ENCODE peak calls at places on chromosome X, in nine cellular contexts. One of them, this sample, is unnamed.
A peak's percentile ranks its signal among the peaks of the same experiment; 100 is the strongest.

GRCh38 chrX:130426531-130426930 is 24.7 kb downstream of the RBMX2 start:
- DNase-seq in coronary artery: no peak
- DNase-seq in stomach: no peak
- DNase-seq in right cardiac atrium: no peak
- DNase-seq in tibial nerve: no peak
- DNase-seq in Karpas-422: peak; percentile 24
- DNase-seq in endodermal cell: no peak
- DNase-seq in SJSA1: no peak
- DNase-seq in IMR-90: no peak
- DNase-seq in this sample: no peak

GRCh38 chrX:85963736-85964135 is 83.6 kb downstream of the CHM start:
- DNase-seq in coronary artery: no peak
- DNase-seq in stomach: no peak
- DNase-seq in right cardiac atrium: no peak
- DNase-seq in tibial nerve: no peak
- DNase-seq in Karpas-422: no peak
- DNase-seq in endodermal cell: peak; percentile 54
- DNase-seq in SJSA1: no peak
- DNase-seq in IMR-90: peak; percentile 96
- DNase-seq in this sample: no peak

GRCh38 chrX:13985697-13986435 is 43.8 kb downstream of the GEMIN8 start:
- DNase-seq in coronary artery: no peak
- DNase-seq in stomach: no peak
- DNase-seq in right cardiac atrium: no peak
- DNase-seq in tibial nerve: no peak
- DNase-seq in Karpas-422: no peak
- DNase-seq in endodermal cell: no peak
- DNase-seq in SJSA1: no peak
- DNase-seq in IMR-90: no peak
- DNase-seq in this sample: no peak

GRCh38 chrX:47218920-47219815 is 687 bp downstream of the CDK16 start:
- DNase-seq in coronary artery: no peak
- DNase-seq in stomach: no peak
- DNase-seq in right cardiac atrium: peak; percentile 82
- DNase-seq in tibial nerve: no peak
- DNase-seq in Karpas-422: peak; percentile 80
- DNase-seq in endodermal cell: peak; percentile 77
- DNase-seq in SJSA1: no peak
- DNase-seq in IMR-90: no peak
- DNase-seq in this sample: peak; percentile 70

GRCh38 chrX:85499400-85499799 is 119.9 kb upstream of the POF1B start:
- DNase-seq in coronary artery: no peak
- DNase-seq in stomach: no peak
- DNase-seq in right cardiac atrium: no peak
- DNase-seq in tibial nerve: no peak
- DNase-seq in Karpas-422: no peak
- DNase-seq in endodermal cell: no peak
- DNase-seq in SJSA1: no peak
- DNase-seq in IMR-90: no peak
- DNase-seq in this sample: no peak

GRCh38 chrX:35696760-35697234 is 101.3 kb upstream of the MAGEB16 start:
- DNase-seq in coronary artery: no peak
- DNase-seq in stomach: no peak
- DNase-seq in right cardiac atrium: no peak
- DNase-seq in tibial nerve: no peak
- DNase-seq in Karpas-422: no peak
- DNase-seq in endodermal cell: no peak
- DNase-seq in SJSA1: no peak
- DNase-seq in IMR-90: no peak
- DNase-seq in this sample: no peak

GRCh38 chrX:121496966-121497365 is 449.6 kb downstream of the GLUD2 start:
- DNase-seq in coronary artery: no peak
- DNase-seq in stomach: no peak
- DNase-seq in right cardiac atrium: no peak
- DNase-seq in tibial nerve: no peak
- DNase-seq in Karpas-422: no peak
- DNase-seq in endodermal cell: no peak
- DNase-seq in SJSA1: no peak
- DNase-seq in IMR-90: no peak
- DNase-seq in this sample: no peak

GRCh38 chrX:13250831-13251612 is 68.8 kb downstream of the ATXN3L start:
- DNase-seq in coronary artery: no peak
- DNase-seq in stomach: no peak
- DNase-seq in right cardiac atrium: no peak
- DNase-seq in tibial nerve: no peak
- DNase-seq in Karpas-422: no peak
- DNase-seq in endodermal cell: no peak
- DNase-seq in SJSA1: no peak
- DNase-seq in IMR-90: peak; percentile 94
- DNase-seq in this sample: no peak

DNA sequence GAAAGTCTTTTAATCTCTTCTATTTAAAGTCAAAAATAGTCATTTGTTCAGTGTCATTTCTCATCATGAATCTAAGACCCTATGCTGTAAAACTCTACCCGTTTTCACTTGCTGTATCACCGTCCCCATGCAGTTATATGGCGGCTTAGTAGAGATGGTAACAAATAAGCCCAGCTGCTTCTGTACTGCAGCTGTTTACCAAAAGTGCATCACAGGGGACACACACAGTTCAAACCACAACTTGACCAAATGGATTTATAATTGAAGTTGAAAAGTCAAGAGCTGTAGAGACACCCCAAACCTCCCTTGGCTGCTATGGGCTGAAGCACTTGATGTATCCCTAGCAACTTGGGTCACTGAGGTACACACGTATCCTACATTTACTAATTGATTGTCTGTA is 219.0 kb upstream of the FGF13 start:
- DNase-seq in coronary artery: no peak
- DNase-seq in stomach: no peak
- DNase-seq in right cardiac atrium: no peak
- DNase-seq in tibial nerve: no peak
- DNase-seq in Karpas-422: no peak
- DNase-seq in endodermal cell: no peak
- DNase-seq in SJSA1: no peak
- DNase-seq in IMR-90: no peak
- DNase-seq in this sample: no peak
- H3K27ac ChIP-seq in coronary artery: no peak overlapping the region
- H3K27ac ChIP-seq in stomach: no peak overlapping the region
- H3K27ac ChIP-seq in right cardiac atrium: no peak overlapping the region
- H3K27ac ChIP-seq in tibial nerve: no peak overlapping the region
- H3K27ac ChIP-seq in Karpas-422: no peak overlapping the region
- H3K27ac ChIP-seq in endodermal cell: no peak overlapping the region
- H3K27ac ChIP-seq in SJSA1: no peak overlapping the region
- H3K27ac ChIP-seq in IMR-90: no peak overlapping the region
- H3K27ac ChIP-seq in this sample: no peak overlapping the region

GRCh38 chrX:70166601-70167590 is 10.4 kb upstream of the DGAT2L6 start:
- DNase-seq in coronary artery: no peak
- DNase-seq in stomach: no peak
- DNase-seq in right cardiac atrium: no peak
- DNase-seq in tibial nerve: no peak
- DNase-seq in Karpas-422: no peak
- DNase-seq in endodermal cell: no peak
- DNase-seq in SJSA1: peak; percentile 73
- DNase-seq in IMR-90: peak; percentile 83
- DNase-seq in this sample: no peak
- H3K4me3 ChIP-seq in coronary artery: no peak overlapping the region
- H3K4me3 ChIP-seq in stomach: no peak overlapping the region
- H3K4me3 ChIP-seq in right cardiac atrium: no peak overlapping the region
- H3K4me3 ChIP-seq in tibial nerve: no peak overlapping the region
- H3K4me3 ChIP-seq in Karpas-422: no peak overlapping the region
- H3K4me3 ChIP-seq in endodermal cell: no peak overlapping the region
- H3K4me3 ChIP-seq in SJSA1: no peak overlapping the region
- H3K4me3 ChIP-seq in IMR-90: no peak overlapping the region
- H3K4me3 ChIP-seq in this sample: no peak overlapping the region

GRCh38 chrX:1596676-1597344 is 5.4 kb downstream of the AKAP17A start:
- DNase-seq in coronary artery: no peak
- DNase-seq in stomach: peak; percentile 11
- DNase-seq in right cardiac atrium: no peak
- DNase-seq in tibial nerve: peak; percentile 3
- DNase-seq in Karpas-422: no peak
- DNase-seq in endodermal cell: peak; percentile 30
- DNase-seq in SJSA1: no peak
- DNase-seq in IMR-90: no peak
- DNase-seq in this sample: no peak

GRCh38 chrX:1595711-1596060 is 4.3 kb downstream of the AKAP17A start:
- DNase-seq in coronary artery: no peak
- DNase-seq in stomach: peak; percentile 3
- DNase-seq in right cardiac atrium: no peak
- DNase-seq in tibial nerve: no peak
- DNase-seq in Karpas-422: no peak
- DNase-seq in endodermal cell: peak; percentile 39
- DNase-seq in SJSA1: no peak
- DNase-seq in IMR-90: no peak
- DNase-seq in this sample: no peak

GRCh38 chrX:1598021-1598875 is 6.8 kb downstream of the AKAP17A start:
- DNase-seq in coronary artery: no peak
- DNase-seq in stomach: peak; percentile 22
- DNase-seq in right cardiac atrium: peak; percentile 60
- DNase-seq in tibial nerve: peak; percentile 11
- DNase-seq in Karpas-422: no peak
- DNase-seq in endodermal cell: peak; percentile 33
- DNase-seq in SJSA1: peak; percentile 42
- DNase-seq in IMR-90: no peak
- DNase-seq in this sample: no peak

GRCh38 chrX:1598876-1599790 is 7.7 kb downstream of the AKAP17A start:
- DNase-seq in coronary artery: no peak
- DNase-seq in stomach: no peak
- DNase-seq in right cardiac atrium: no peak
- DNase-seq in tibial nerve: peak; percentile 5
- DNase-seq in Karpas-422: no peak
- DNase-seq in endodermal cell: peak; percentile 24
- DNase-seq in SJSA1: peak; percentile 30
- DNase-seq in IMR-90: no peak
- DNase-seq in this sample: no peak

GRCh38 chrX:1597345-1598020 is 6.1 kb downstream of the AKAP17A start:
- DNase-seq in coronary artery: no peak
- DNase-seq in stomach: peak; percentile 22
- DNase-seq in right cardiac atrium: no peak
- DNase-seq in tibial nerve: peak; percentile 10
- DNase-seq in Karpas-422: no peak
- DNase-seq in endodermal cell: peak; percentile 31
- DNase-seq in SJSA1: peak; percentile 26
- DNase-seq in IMR-90: no peak
- DNase-seq in this sample: no peak
- H3K27ac ChIP-seq in coronary artery: no peak overlapping the region
- H3K27ac ChIP-seq in stomach: no peak overlapping the region
- H3K27ac ChIP-seq in right cardiac atrium: no peak overlapping the region
- H3K27ac ChIP-seq in tibial nerve: no peak overlapping the region
- H3K27ac ChIP-seq in Karpas-422: no peak overlapping the region
- H3K27ac ChIP-seq in endodermal cell: no peak overlapping the region
- H3K27ac ChIP-seq in SJSA1: no peak overlapping the region
- H3K27ac ChIP-seq in IMR-90: no peak overlapping the region
- H3K27ac ChIP-seq in this sample: no peak overlapping the region

DNA sequence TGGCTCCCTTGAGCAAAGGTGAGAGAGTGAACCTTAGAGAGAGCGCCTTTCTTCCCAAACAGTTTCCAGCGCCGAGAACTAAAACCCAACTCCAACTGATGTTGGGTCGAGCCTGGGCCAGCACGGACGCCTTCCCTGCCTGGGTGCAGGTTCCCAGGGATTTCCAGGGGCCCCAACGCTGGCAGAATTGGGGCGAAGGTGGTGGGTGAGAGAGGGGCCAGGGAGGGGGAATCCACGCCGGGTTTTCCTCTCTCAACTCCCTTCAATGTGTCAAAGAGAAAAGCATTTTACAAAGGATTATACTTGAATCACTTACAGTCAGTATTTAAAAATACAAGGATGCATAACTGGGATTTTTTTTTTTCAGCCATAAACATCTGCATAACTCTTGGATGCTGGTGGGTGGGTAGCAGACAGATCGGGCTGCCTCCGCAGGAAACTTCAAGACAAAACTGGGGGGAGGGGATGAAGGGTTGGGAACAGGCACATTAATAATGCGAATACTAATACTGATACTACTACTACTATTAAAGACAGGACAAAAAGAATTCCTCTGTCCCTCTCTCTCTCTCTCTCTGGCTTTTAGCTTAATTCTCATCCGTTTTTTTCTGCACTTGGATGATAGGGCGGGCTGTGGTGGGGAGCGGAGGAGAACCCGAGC is 1.3 kb upstream of the ARX start:
- DNase-seq in coronary artery: no peak
- DNase-seq in stomach: no peak
- DNase-seq in right cardiac atrium: no peak
- DNase-seq in tibial nerve: no peak
- DNase-seq in Karpas-422: no peak
- DNase-seq in endodermal cell: peak; percentile 74
- DNase-seq in SJSA1: no peak
- DNase-seq in IMR-90: no peak
- DNase-seq in this sample: no peak
- H3K4me3 ChIP-seq in coronary artery: no peak overlapping the region
- H3K4me3 ChIP-seq in stomach: no peak overlapping the region
- H3K4me3 ChIP-seq in right cardiac atrium: no peak overlapping the region
- H3K4me3 ChIP-seq in tibial nerve: no peak overlapping the region
- H3K4me3 ChIP-seq in Karpas-422: no peak overlapping the region
- H3K4me3 ChIP-seq in endodermal cell: no peak overlapping the region
- H3K4me3 ChIP-seq in SJSA1: no peak overlapping the region
- H3K4me3 ChIP-seq in IMR-90: no peak overlapping the region
- H3K4me3 ChIP-seq in this sample: no peak overlapping the region

GRCh38 chrX:40864972-40865371 is 129.6 kb upstream of the MED14 start:
- DNase-seq in coronary artery: no peak
- DNase-seq in stomach: no peak
- DNase-seq in right cardiac atrium: no peak
- DNase-seq in tibial nerve: no peak
- DNase-seq in Karpas-422: no peak
- DNase-seq in endodermal cell: no peak
- DNase-seq in SJSA1: no peak
- DNase-seq in IMR-90: peak; percentile 89
- DNase-seq in this sample: no peak
- H3K27ac ChIP-seq in coronary artery: no peak overlapping the region
- H3K27ac ChIP-seq in stomach: no peak overlapping the region
- H3K27ac ChIP-seq in right cardiac atrium: no peak overlapping the region
- H3K27ac ChIP-seq in tibial nerve: no peak overlapping the region
- H3K27ac ChIP-seq in Karpas-422: no peak overlapping the region
- H3K27ac ChIP-seq in endodermal cell: no peak overlapping the region
- H3K27ac ChIP-seq in SJSA1: no peak overlapping the region
- H3K27ac ChIP-seq in IMR-90: no peak overlapping the region
- H3K27ac ChIP-seq in this sample: no peak overlapping the region

GRCh38 chrX:73131276-73131675 is 52.0 kb upstream of the PABPC1L2A start:
- DNase-seq in coronary artery: no peak
- DNase-seq in stomach: no peak
- DNase-seq in right cardiac atrium: no peak
- DNase-seq in tibial nerve: no peak
- DNase-seq in Karpas-422: no peak
- DNase-seq in endodermal cell: no peak
- DNase-seq in SJSA1: no peak
- DNase-seq in IMR-90: no peak
- DNase-seq in this sample: no peak

GRCh38 chrX:73131877-73132276 is 52.6 kb upstream of the PABPC1L2A start:
- DNase-seq in coronary artery: no peak
- DNase-seq in stomach: no peak
- DNase-seq in right cardiac atrium: no peak
- DNase-seq in tibial nerve: no peak
- DNase-seq in Karpas-422: no peak
- DNase-seq in endodermal cell: no peak
- DNase-seq in SJSA1: no peak
- DNase-seq in IMR-90: no peak
- DNase-seq in this sample: no peak

GRCh38 chrX:73126240-73126639 is 46.9 kb upstream of the PABPC1L2A start:
- DNase-seq in coronary artery: no peak
- DNase-seq in stomach: no peak
- DNase-seq in right cardiac atrium: no peak
- DNase-seq in tibial nerve: no peak
- DNase-seq in Karpas-422: no peak
- DNase-seq in endodermal cell: no peak
- DNase-seq in SJSA1: no peak
- DNase-seq in IMR-90: no peak
- DNase-seq in this sample: peak; percentile 35

GRCh38 chrX:73127700-73128241 is 48.5 kb upstream of the PABPC1L2A start:
- DNase-seq in coronary artery: no peak
- DNase-seq in stomach: no peak
- DNase-seq in right cardiac atrium: peak; percentile 9
- DNase-seq in tibial nerve: no peak
- DNase-seq in Karpas-422: no peak
- DNase-seq in endodermal cell: peak; percentile 75
- DNase-seq in SJSA1: no peak
- DNase-seq in IMR-90: no peak
- DNase-seq in this sample: no peak
- H3K4me3 ChIP-seq in coronary artery: no peak overlapping the region
- H3K4me3 ChIP-seq in stomach: no peak overlapping the region
- H3K4me3 ChIP-seq in right cardiac atrium: no peak overlapping the region
- H3K4me3 ChIP-seq in tibial nerve: peak overlapping the region; percentile 12
- H3K4me3 ChIP-seq in Karpas-422: no peak overlapping the region
- H3K4me3 ChIP-seq in endodermal cell: no peak overlapping the region
- H3K4me3 ChIP-seq in SJSA1: no peak overlapping the region
- H3K4me3 ChIP-seq in IMR-90: no peak overlapping the region
- H3K4me3 ChIP-seq in this sample: no peak overlapping the region

This sample was measured in transverse colon.